ENCODE peak calls at places on chromosomes 1 and 21, in ten cellular contexts. F is stimulated activated CD4-positive, alpha-beta T cell treated with anti-CD3 and anti-CD28 coated beads, Interleukin-15, amount 100 ng/mL, for 24 hours; O is IMR-90; Y is NCI-H1694 treated with DMSO at 0.1 percent for 48 hours; R is activated T-cell treated with anti-CD3 and anti-CD28 coated beads, Interleukin-2, amount 50 U/mL, for 72 hours; S is SK-MEL-5; C is T follicular helper cell; U is neuronal stem cell; N is HCT116; W is SHP77. E is an unnamed sample.

GRCh38 chr1:54307305-54307704 is 98.9 kb downstream of the SSBP3 start:
- DNase-seq in F (no peak), O (no peak), Y (no peak), R (no peak), S (no peak), C (no peak), U (no peak), N (no peak), W (no peak), E (no peak)

GRCh38 chr1:16250547-16251251 is 13.7 kb upstream of the CPLANE2 start:
- DNase-seq in F (no peak), O (peak; percentile 57), Y (no peak), R (no peak), S (no peak), C (no peak), U (no peak), N (no peak), W (no peak), E (no peak)

GRCh38 chr1:179744401-179745130 is 1.5 kb downstream of the FAM163A start:
- DNase-seq in F (no peak), O (no peak), Y (no peak), R (no peak), S (no peak), C (no peak), U (no peak), N (no peak), W (no peak), E (no peak)

GRCh38 chr1:219797683-219798082 is 130.7 kb downstream of the SLC30A10 start:
- DNase-seq in F (no peak), O (no peak), Y (no peak), R (no peak), S (no peak), C (no peak), U (no peak), N (no peak), W (no peak), E (no peak)

GRCh38 chr1:201147396-201148015 is 6.8 kb downstream of the TMEM9 start:
- DNase-seq in F (no peak), O (no peak), Y (no peak), R (no peak), S (no peak), C (no peak), U (no peak), N (no peak), W (no peak), E (no peak)

GRCh38 chr1:218886472-218886871 is 287.2 kb upstream of the LYPLAL1 start:
- DNase-seq in F (no peak), O (peak; percentile 47), Y (no peak), R (no peak), S (no peak), C (no peak), U (no peak), N (no peak), W (no peak), E (no peak)

GRCh38 chr1:10648689-10649483 is 147.6 kb downstream of the CASZ1 start:
- DNase-seq in F (no peak), O (no peak), Y (no peak), R (no peak), S (no peak), C (no peak), U (peak; percentile 51), N (no peak), W (no peak), E (no peak)

GRCh38 chr21:37341254-37341960 is 25.2 kb upstream of the DYRK1A start:
- DNase-seq in F (no peak), O (peak; percentile 10), Y (no peak), R (no peak), S (no peak), C (no peak), U (no peak), N (no peak), W (no peak), E (no peak)

GRCh38 chr1:227891955-227892871 is 55.5 kb downstream of the WNT9A start:
- DNase-seq in F (no peak), O (no peak), Y (no peak), R (no peak), S (no peak), C (no peak), U (no peak), N (no peak), W (no peak), E (no peak)

GRCh38 chr1:47407481-47407880 is 8.6 kb upstream of the FOXE3 start:
- DNase-seq in F (no peak), O (peak; percentile 45), Y (no peak), R (no peak), S (no peak), C (no peak), U (no peak), N (no peak), W (no peak), E (no peak)

GRCh38 chr1:98316286-98316685 is 345.2 kb upstream of the SNX7 start:
- DNase-seq in F (no peak), O (peak; percentile 56), Y (no peak), R (no peak), S (no peak), C (no peak), U (no peak), N (no peak), W (no peak), E (no peak)

GRCh38 chr1:7149080-7149838 is 364.0 kb downstream of the CAMTA1 start:
- DNase-seq in F (no peak), O (no peak), Y (no peak), R (no peak), S (no peak), C (no peak), U (no peak), N (no peak), W (peak; percentile 71), E (no peak)

GRCh38 chr1:201329286-201329685 is 46.0 kb downstream of the PKP1 start:
- DNase-seq in F (no peak), O (peak; percentile 69), Y (no peak), R (no peak), S (no peak), C (no peak), U (no peak), N (no peak), W (no peak), E (no peak)

GRCh38 chr1:154423303-154423987 is 18.3 kb downstream of the IL6R start:
- DNase-seq in F (peak; percentile 66), O (peak; percentile 46), Y (no peak), R (peak; percentile 54), S (peak; percentile 91), C (no peak), U (no peak), N (no peak), W (no peak), E (no peak)

GRCh38 chr1:180614746-180615145 is 17.1 kb upstream of the XPR1 start:
- DNase-seq in F (no peak), O (peak; percentile 65), Y (no peak), R (no peak), S (no peak), C (no peak), U (no peak), N (no peak), W (no peak), E (no peak)

GRCh38 chr1:68954841-68955240 is 458.0 kb upstream of the DEPDC1 start:
- DNase-seq in F (no peak), O (no peak), Y (no peak), R (no peak), S (no peak), C (no peak), U (no peak), N (no peak), W (peak; percentile 21), E (no peak)

E was measured in neural crest cell.